ENCODE peak calls at places on chromosome 17, in nine cellular contexts. D is WTC11; T is head of caudate nucleus; S is NCI-H1930; V is RWPE1; Q is activated T-helper 1 cell treated with anti-CD3 and anti-CD28 coated beads, Interleukin-2, amount 50 U/mL, for 16 hours; M is heart right ventricle; X is ELR; E is renal cortical epithelial cell. F is an unnamed sample.

GRCh38 chr17:10620823-10621222 is 36.3 kb downstream of the MYH3 start:
- DNase-seq in D (no peak), T (no peak), S (no peak), V (no peak), Q (no peak), M (no peak), X (no peak), E (peak), F (no peak)

GRCh38 chr17:3710951-3711383 is 12.7 kb upstream of the HASPIN start:
- DNase-seq in D (no peak), T (no peak), S (no peak), V (peak), Q (peak), M (no peak), X (peak), E (peak), F (no peak)

GRCh38 chr17:64182325-64183012 is 52.5 kb upstream of the ERN1 start:
- DNase-seq in D (no peak), T (no peak), S (no peak), V (no peak), Q (no peak), M (no peak), X (no peak), E (no peak), F (no peak)

GRCh38 chr17:45672301-45672700 is 111.8 kb upstream of the CRHR1 start:
- DNase-seq in D (peak), T (no peak), S (peak), V (no peak), Q (no peak), M (no peak), X (no peak), E (no peak), F (no peak)

GRCh38 chr17:73546770-73547345 is 97.4 kb downstream of the SDK2 start:
- DNase-seq in D (peak), T (no peak), S (no peak), V (peak), Q (no peak), M (no peak), X (peak), E (no peak), F (no peak)

GRCh38 chr17:2232244-2232638 is 71.3 kb downstream of the SMG6 start:
- DNase-seq in D (no peak), T (no peak), S (no peak), V (no peak), Q (no peak), M (no peak), X (peak), E (peak), F (no peak)

GRCh38 chr17:47829870-47830269 is 1.5 kb downstream of the MRPL10 start:
- DNase-seq in D (no peak), T (no peak), S (no peak), V (no peak), Q (no peak), M (no peak), X (no peak), E (no peak), F (peak)

GRCh38 chr17:8125196-8125946 is 1.5 kb upstream of the HES7 start:
- DNase-seq in D (peak), T (peak), S (peak), V (peak), Q (peak), M (peak), X (peak), E (no peak), F (peak)

GRCh38 chr17:79089720-79090502 is 15.3 kb downstream of the ENGASE start:
- DNase-seq in D (no peak), T (no peak), S (no peak), V (no peak), Q (no peak), M (no peak), X (peak), E (no peak), F (no peak)

GRCh38 chr17:82385559-82386255 is 14.1 kb downstream of the UTS2R start:
- DNase-seq in D (no peak), T (no peak), S (no peak), V (no peak), Q (no peak), M (no peak), X (no peak), E (no peak), F (peak)

GRCh38 chr17:77475012-77475976 is 334.5 kb downstream of the SEC14L1 start:
- DNase-seq in D (no peak), T (no peak), S (no peak), V (no peak), Q (peak), M (no peak), X (peak), E (peak), F (peak)

GRCh38 chr17:44842748-44843147 is 4.9 kb upstream of the HIGD1B start:
- DNase-seq in D (no peak), T (no peak), S (no peak), V (no peak), Q (no peak), M (peak), X (no peak), E (no peak), F (no peak)

GRCh38 chr17:64599187-64599676 is 62.9 kb downstream of the SMURF2 start:
- DNase-seq in D (peak), T (no peak), S (no peak), V (no peak), Q (peak), M (no peak), X (peak), E (no peak), F (no peak)

GRCh38 chr17:6104956-6105355 is 34.8 kb downstream of the WSCD1 start:
- DNase-seq in D (no peak), T (no peak), S (no peak), V (no peak), Q (no peak), M (no peak), X (no peak), E (no peak), F (no peak)

GRCh38 chr17:20074489-20074888 is 65.3 kb downstream of the SPECC1 start:
- DNase-seq in D (no peak), T (no peak), S (no peak), V (no peak), Q (no peak), M (no peak), X (no peak), E (no peak), F (no peak)

GRCh38 chr17:64572682-64573154 is 65.9 kb downstream of the CEP95 start:
- DNase-seq in D (no peak), T (no peak), S (no peak), V (no peak), Q (no peak), M (no peak), X (peak), E (peak), F (peak)

GRCh38 chr17:82963104-82963950 is 116.1 kb upstream of the METRNL start:
- DNase-seq in D (peak), T (no peak), S (no peak), V (peak), Q (no peak), M (peak), X (peak), E (peak), F (peak)

GRCh38 chr17:40859536-40859935 is 7.5 kb downstream of the KRT12 start:
- DNase-seq in D (no peak), T (no peak), S (no peak), V (no peak), Q (no peak), M (no peak), X (no peak), E (peak), F (no peak)

GRCh38 chr17:75404739-75405364 is 626 bp downstream of the GRB2 start:
- DNase-seq in D (peak), T (peak), S (no peak), V (peak), Q (peak), M (peak), X (peak), E (no peak), F (peak)

GRCh38 chr17:45316271-45317112 is at the start of gene MAP3K14:
- DNase-seq in D (peak), T (no peak), S (peak), V (peak), Q (peak), M (peak), X (peak), E (no peak), F (no peak)

GRCh38 chr17:73972901-73973300 is 230.6 kb upstream of the RPL38 start:
- DNase-seq in D (no peak), T (no peak), S (no peak), V (no peak), Q (no peak), M (no peak), X (no peak), E (no peak), F (no peak)

GRCh38 chr17:54967621-54968258 is 714 bp downstream of the COX11 start:
- DNase-seq in D (no peak), T (no peak), S (peak), V (peak), Q (no peak), M (no peak), X (peak), E (peak), F (no peak)

GRCh38 chr17:76270770-76271668 is 5.9 kb downstream of the UBALD2 start:
- DNase-seq in D (no peak), T (no peak), S (no peak), V (no peak), Q (no peak), M (no peak), X (no peak), E (no peak), F (no peak)

GRCh38 chr17:7141824-7142223 is 27.2 kb upstream of the ASGR2 start:
- DNase-seq in D (no peak), T (no peak), S (no peak), V (no peak), Q (no peak), M (no peak), X (no peak), E (no peak), F (no peak)

GRCh38 chr17:63345598-63345997 is 100.5 kb downstream of the CYB561 start:
- DNase-seq in D (no peak), T (no peak), S (no peak), V (no peak), Q (no peak), M (no peak), X (no peak), E (peak), F (no peak)

GRCh38 chr17:63537991-63538692 is 12.1 kb upstream of the DCAF7 start:
- DNase-seq in D (peak), T (no peak), S (no peak), V (no peak), Q (no peak), M (no peak), X (no peak), E (no peak), F (no peak)

GRCh38 chr17:33572615-33573014 is 279.5 kb upstream of the ASIC2 start:
- DNase-seq in D (peak), T (no peak), S (no peak), V (peak), Q (no peak), M (no peak), X (no peak), E (no peak), F (no peak)

GRCh38 chr17:77521076-77521475 is 380.3 kb downstream of the SEC14L1 start:
- DNase-seq in D (no peak), T (no peak), S (no peak), V (no peak), Q (no peak), M (no peak), X (no peak), E (no peak), F (no peak)

GRCh38 chr17:69978056-69978646 is 96.9 kb upstream of the KCNJ16 start:
- DNase-seq in D (no peak), T (no peak), S (no peak), V (no peak), Q (no peak), M (no peak), X (peak), E (peak), F (peak)

GRCh38 chr17:77027271-77027670 is 113.5 kb upstream of the SEC14L1 start:
- DNase-seq in D (no peak), T (no peak), S (no peak), V (no peak), Q (no peak), M (no peak), X (no peak), E (no peak), F (no peak)

GRCh38 chr17:49951362-49952080 is 17.5 kb upstream of the DLX4 start:
- DNase-seq in D (no peak), T (no peak), S (no peak), V (no peak), Q (no peak), M (no peak), X (peak), E (no peak), F (no peak)

GRCh38 chr17:76725580-76726230 is 701 bp downstream of the JMJD6 start:
- DNase-seq in D (peak), T (peak), S (no peak), V (peak), Q (peak), M (peak), X (peak), E (no peak), F (peak)

GRCh38 chr17:29084476-29085148 is 41.7 kb downstream of the PIPOX start:
- DNase-seq in D (no peak), T (no peak), S (no peak), V (no peak), Q (no peak), M (no peak), X (no peak), E (no peak), F (no peak)

GRCh38 chr17:65370669-65371126 is 190.8 kb downstream of the AXIN2 start:
- DNase-seq in D (no peak), T (no peak), S (no peak), V (no peak), Q (no peak), M (no peak), X (no peak), E (no peak), F (peak)

GRCh38 chr17:27762527-27763305 is 37.6 kb downstream of the NOS2 start:
- DNase-seq in D (peak), T (no peak), S (no peak), V (no peak), Q (no peak), M (no peak), X (peak), E (peak), F (no peak)

GRCh38 chr17:68468785-68469184 is 11.5 kb upstream of the WIPI1 start:
- DNase-seq in D (no peak), T (no peak), S (no peak), V (no peak), Q (no peak), M (no peak), X (peak), E (no peak), F (no peak)

GRCh38 chr17:42760652-42761581 is at the start of gene RAMP2:
- DNase-seq in D (peak), T (no peak), S (peak), V (no peak), Q (no peak), M (peak), X (peak), E (no peak), F (no peak)

GRCh38 chr17:35293151-35293837 is 50.4 kb downstream of the SLFN5 start:
- DNase-seq in D (no peak), T (no peak), S (no peak), V (no peak), Q (no peak), M (no peak), X (no peak), E (no peak), F (no peak)

F was measured in SJSA1.